ENCODE peak calls at places on chromosome 10, in five cellular contexts. One of them, this sample, is unnamed.

GRCh38 chr10:83605783-83606182 is 533.5 kb upstream of the GHITM start:
- DNase-seq in endodermal cell: no peak
- DNase-seq in fibroblast of lung: no peak
- DNase-seq in tibial nerve: no peak
- DNase-seq in prostate gland: no peak
- DNase-seq in this sample: no peak

GRCh38 chr10:52621635-52622079 is 150.9 kb downstream of the MBL2 start:
- DNase-seq in prostate gland: no peak
- DNase-seq in tibial nerve: no peak
- DNase-seq in fibroblast of lung: no peak
- DNase-seq in endodermal cell: no peak
- DNase-seq in this sample: no peak

GRCh38 chr10:33005322-33006282 is 47.6 kb upstream of the ITGB1 start:
- DNase-seq in endodermal cell: peak; percentile 92
- DNase-seq in fibroblast of lung: peak; percentile 97
- DNase-seq in prostate gland: peak; percentile 49
- DNase-seq in tibial nerve: peak; percentile 33
- DNase-seq in this sample: peak; percentile 88

GRCh38 chr10:10551595-10551994 is 466.1 kb upstream of the CELF2 start:
- DNase-seq in prostate gland: no peak
- DNase-seq in tibial nerve: no peak
- DNase-seq in fibroblast of lung: no peak
- DNase-seq in endodermal cell: no peak
- DNase-seq in this sample: no peak

GRCh38 chr10:96319754-96320514 is 15.7 kb downstream of the DNTT start:
- DNase-seq in fibroblast of lung: peak; percentile 3
- DNase-seq in endodermal cell: no peak
- DNase-seq in tibial nerve: no peak
- DNase-seq in prostate gland: no peak
- DNase-seq in this sample: no peak

GRCh38 chr10:72511414-72511813 is 114.5 kb downstream of the MICU1 start:
- DNase-seq in tibial nerve: no peak
- DNase-seq in endodermal cell: no peak
- DNase-seq in fibroblast of lung: no peak
- DNase-seq in prostate gland: no peak
- DNase-seq in this sample: no peak

GRCh38 chr10:132112611-132113010 is 46.9 kb downstream of the JAKMIP3 start:
- DNase-seq in prostate gland: no peak
- DNase-seq in endodermal cell: no peak
- DNase-seq in tibial nerve: no peak
- DNase-seq in fibroblast of lung: no peak
- DNase-seq in this sample: peak; percentile 24

GRCh38 chr10:123301077-123301875 is 147.1 kb downstream of the BUB3 start:
- DNase-seq in prostate gland: no peak
- DNase-seq in endodermal cell: peak; percentile 11
- DNase-seq in tibial nerve: no peak
- DNase-seq in fibroblast of lung: peak; percentile 84
- DNase-seq in this sample: no peak

GRCh38 chr10:43973801-43974200 is 325.1 kb upstream of the ZNF32 start:
- DNase-seq in prostate gland: no peak
- DNase-seq in tibial nerve: no peak
- DNase-seq in fibroblast of lung: no peak
- DNase-seq in endodermal cell: no peak
- DNase-seq in this sample: no peak

GRCh38 chr10:129233351-129234148 is 233.5 kb upstream of the MGMT start:
- DNase-seq in prostate gland: no peak
- DNase-seq in tibial nerve: no peak
- DNase-seq in endodermal cell: no peak
- DNase-seq in fibroblast of lung: no peak
- DNase-seq in this sample: no peak

GRCh38 chr10:129904323-129904722 is 59.8 kb downstream of the EBF3 start:
- DNase-seq in prostate gland: no peak
- DNase-seq in fibroblast of lung: no peak
- DNase-seq in tibial nerve: no peak
- DNase-seq in endodermal cell: no peak
- DNase-seq in this sample: no peak

GRCh38 chr10:35372329-35372728 is 36.0 kb downstream of the CCNY start:
- DNase-seq in prostate gland: no peak
- DNase-seq in endodermal cell: no peak
- DNase-seq in fibroblast of lung: peak; percentile 88
- DNase-seq in tibial nerve: no peak
- DNase-seq in this sample: peak; percentile 51

GRCh38 chr10:34966440-34966839 is 123.7 kb downstream of the CUL2 start:
- DNase-seq in fibroblast of lung: peak; percentile 40
- DNase-seq in prostate gland: no peak
- DNase-seq in tibial nerve: no peak
- DNase-seq in endodermal cell: no peak
- DNase-seq in this sample: no peak

GRCh38 chr10:102413053-102413705 is 5.4 kb downstream of the PSD start:
- DNase-seq in tibial nerve: no peak
- DNase-seq in endodermal cell: peak; percentile 65
- DNase-seq in fibroblast of lung: no peak
- DNase-seq in prostate gland: no peak
- DNase-seq in this sample: no peak

GRCh38 chr10:3095373-3096139 is 28.2 kb downstream of the PFKP start:
- DNase-seq in fibroblast of lung: peak; percentile 100
- DNase-seq in endodermal cell: no peak
- DNase-seq in tibial nerve: no peak
- DNase-seq in prostate gland: peak; percentile 53
- DNase-seq in this sample: no peak

GRCh38 chr10:61283489-61284221 is 169.5 kb downstream of the TMEM26 start:
- DNase-seq in prostate gland: peak; percentile 24
- DNase-seq in tibial nerve: no peak
- DNase-seq in fibroblast of lung: no peak
- DNase-seq in endodermal cell: no peak
- DNase-seq in this sample: no peak

GRCh38 chr10:3729397-3729796 is 55.6 kb downstream of the KLF6 start:
- DNase-seq in prostate gland: no peak
- DNase-seq in tibial nerve: no peak
- DNase-seq in endodermal cell: no peak
- DNase-seq in fibroblast of lung: peak; percentile 79
- DNase-seq in this sample: no peak

GRCh38 chr10:75405201-75406143 is 3.9 kb upstream of the ZNF503 start:
- DNase-seq in fibroblast of lung: peak; percentile 63
- DNase-seq in tibial nerve: no peak
- DNase-seq in prostate gland: peak; percentile 62
- DNase-seq in endodermal cell: peak; percentile 79
- DNase-seq in this sample: peak; percentile 76

GRCh38 chr10:24034571-24034970 is 174.4 kb upstream of the KIAA1217 start:
- DNase-seq in endodermal cell: no peak
- DNase-seq in tibial nerve: no peak
- DNase-seq in prostate gland: no peak
- DNase-seq in fibroblast of lung: no peak
- DNase-seq in this sample: no peak

GRCh38 chr10:110395350-110396283 is 90.9 kb upstream of the SMNDC1 start:
- DNase-seq in prostate gland: no peak
- DNase-seq in fibroblast of lung: peak; percentile 97
- DNase-seq in endodermal cell: peak; percentile 72
- DNase-seq in tibial nerve: no peak
- DNase-seq in this sample: no peak

GRCh38 chr10:22992621-22993020 is 64.8 kb downstream of the ARMC3 start:
- DNase-seq in fibroblast of lung: no peak
- DNase-seq in endodermal cell: no peak
- DNase-seq in tibial nerve: no peak
- DNase-seq in prostate gland: no peak
- DNase-seq in this sample: no peak

GRCh38 chr10:65377687-65378086 is 1548.1 kb upstream of the LRRTM3 start:
- DNase-seq in prostate gland: no peak
- DNase-seq in endodermal cell: no peak
- DNase-seq in fibroblast of lung: no peak
- DNase-seq in tibial nerve: no peak
- DNase-seq in this sample: no peak

GRCh38 chr10:124671486-124672075 is 72.6 kb downstream of the FAM53B start:
- DNase-seq in prostate gland: no peak
- DNase-seq in endodermal cell: peak; percentile 82
- DNase-seq in fibroblast of lung: peak; percentile 27
- DNase-seq in tibial nerve: peak; percentile 56
- DNase-seq in this sample: peak; percentile 72

GRCh38 chr10:66405566-66405965 is 520.3 kb upstream of the LRRTM3 start:
- DNase-seq in endodermal cell: no peak
- DNase-seq in fibroblast of lung: no peak
- DNase-seq in tibial nerve: no peak
- DNase-seq in prostate gland: no peak
- DNase-seq in this sample: no peak

GRCh38 chr10:26879744-26880143 is 19.0 kb upstream of the ABI1 start:
- DNase-seq in fibroblast of lung: no peak
- DNase-seq in prostate gland: no peak
- DNase-seq in tibial nerve: no peak
- DNase-seq in endodermal cell: no peak
- DNase-seq in this sample: peak; percentile 81

GRCh38 chr10:6840093-6840763 is 260.2 kb upstream of the PRKCQ start:
- DNase-seq in fibroblast of lung: peak; percentile 3
- DNase-seq in tibial nerve: no peak
- DNase-seq in endodermal cell: no peak
- DNase-seq in prostate gland: no peak
- DNase-seq in this sample: no peak

GRCh38 chr10:92822964-92823363 is 25.4 kb upstream of the EXOC6 start:
- DNase-seq in tibial nerve: no peak
- DNase-seq in prostate gland: no peak
- DNase-seq in endodermal cell: no peak
- DNase-seq in fibroblast of lung: peak; percentile 30
- DNase-seq in this sample: no peak

GRCh38 chr10:17835688-17836087 is 26.5 kb downstream of the MRC1 start:
- DNase-seq in endodermal cell: peak; percentile 73
- DNase-seq in tibial nerve: no peak
- DNase-seq in fibroblast of lung: peak; percentile 96
- DNase-seq in prostate gland: no peak
- DNase-seq in this sample: no peak

GRCh38 chr10:102117391-102118159 is 2.6 kb downstream of the LDB1 start:
- DNase-seq in tibial nerve: peak; percentile 79
- DNase-seq in fibroblast of lung: peak; percentile 73
- DNase-seq in prostate gland: peak; percentile 82
- DNase-seq in endodermal cell: peak; percentile 83
- DNase-seq in this sample: peak; percentile 86

GRCh38 chr10:132311338-132311939 is 3.7 kb upstream of the STK32C start:
- DNase-seq in prostate gland: no peak
- DNase-seq in endodermal cell: peak; percentile 77
- DNase-seq in fibroblast of lung: no peak
- DNase-seq in tibial nerve: no peak
- DNase-seq in this sample: no peak

GRCh38 chr10:8180348-8180747 is 125.9 kb downstream of the GATA3 start:
- DNase-seq in endodermal cell: no peak
- DNase-seq in tibial nerve: no peak
- DNase-seq in fibroblast of lung: no peak
- DNase-seq in prostate gland: no peak
- DNase-seq in this sample: no peak

GRCh38 chr10:85446852-85447251 is 919.7 kb downstream of the GRID1 start:
- DNase-seq in endodermal cell: no peak
- DNase-seq in tibial nerve: no peak
- DNase-seq in prostate gland: no peak
- DNase-seq in fibroblast of lung: no peak
- DNase-seq in this sample: no peak

GRCh38 chr10:67959839-67960476 is 75.5 kb downstream of the SIRT1 start:
- DNase-seq in prostate gland: no peak
- DNase-seq in fibroblast of lung: no peak
- DNase-seq in tibial nerve: no peak
- DNase-seq in endodermal cell: no peak
- DNase-seq in this sample: no peak

GRCh38 chr10:91137011-91137643 is 83.3 kb upstream of the PCGF5 start:
- DNase-seq in tibial nerve: no peak
- DNase-seq in prostate gland: no peak
- DNase-seq in fibroblast of lung: no peak
- DNase-seq in endodermal cell: no peak
- DNase-seq in this sample: no peak

GRCh38 chr10:121168513-121169216 is 317.5 kb downstream of the WDR11 start:
- DNase-seq in endodermal cell: peak; percentile 83
- DNase-seq in prostate gland: no peak
- DNase-seq in fibroblast of lung: no peak
- DNase-seq in tibial nerve: no peak
- DNase-seq in this sample: no peak
- TF ChIP-seq CTCF in endodermal cell: peak; percentile 69
- TF ChIP-seq CTCF in prostate gland: no peak
- TF ChIP-seq CTCF in fibroblast of lung: no peak
- TF ChIP-seq CTCF in tibial nerve: no peak
- TF ChIP-seq CTCF in this sample: no peak

GRCh38 chr10:80535671-80536360 is 1.9 kb upstream of the SH2D4B start:
- DNase-seq in endodermal cell: peak; percentile 87
- DNase-seq in fibroblast of lung: peak; percentile 14
- DNase-seq in prostate gland: no peak
- DNase-seq in tibial nerve: peak; percentile 59
- DNase-seq in this sample: peak; percentile 86
- H3K4me3 ChIP-seq in endodermal cell: no peak overlapping the region
- H3K4me3 ChIP-seq in fibroblast of lung: no peak overlapping the region
- H3K4me3 ChIP-seq in prostate gland: peak overlapping the region; percentile 32
- H3K4me3 ChIP-seq in tibial nerve: peak overlapping the region; percentile 54
- H3K4me3 ChIP-seq in this sample: peak overlapping the region; percentile 62

DNA sequence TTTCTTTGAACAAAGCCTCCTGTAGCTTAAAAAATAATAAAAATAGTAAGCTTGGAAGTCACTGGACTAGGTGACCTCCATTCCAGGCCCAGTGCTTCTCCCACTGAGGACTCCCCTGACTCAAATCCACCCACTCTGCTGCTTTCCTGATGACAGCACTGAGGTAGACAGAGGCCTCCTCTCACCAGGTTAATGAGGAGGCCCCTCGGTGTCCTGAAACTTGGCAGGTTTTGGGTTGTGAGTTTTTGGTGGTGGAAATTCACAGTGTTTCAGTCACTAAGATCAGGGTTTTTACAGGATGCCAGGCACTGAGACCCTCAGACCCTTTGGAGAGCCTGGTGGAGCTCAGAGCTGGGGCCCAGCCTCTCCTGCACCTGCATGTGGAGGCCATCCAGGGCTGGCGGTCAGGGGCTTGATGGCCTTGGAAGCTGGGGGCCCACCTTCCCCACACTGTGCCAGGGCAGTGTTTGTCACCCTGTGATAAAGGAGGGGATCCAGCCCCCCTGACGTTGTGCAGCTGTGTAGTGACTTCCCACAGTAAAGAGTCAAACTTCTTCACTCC is 19.1 kb downstream of the TSPAN14 start:
- DNase-seq in endodermal cell: no peak
- DNase-seq in tibial nerve: no peak
- DNase-seq in fibroblast of lung: no peak
- DNase-seq in prostate gland: no peak
- DNase-seq in this sample: no peak
- TF ChIP-seq CTCF in endodermal cell: no peak
- TF ChIP-seq CTCF in tibial nerve: no peak
- TF ChIP-seq CTCF in fibroblast of lung: no peak
- TF ChIP-seq CTCF in prostate gland: no peak
- TF ChIP-seq CTCF in this sample: no peak

DNA sequence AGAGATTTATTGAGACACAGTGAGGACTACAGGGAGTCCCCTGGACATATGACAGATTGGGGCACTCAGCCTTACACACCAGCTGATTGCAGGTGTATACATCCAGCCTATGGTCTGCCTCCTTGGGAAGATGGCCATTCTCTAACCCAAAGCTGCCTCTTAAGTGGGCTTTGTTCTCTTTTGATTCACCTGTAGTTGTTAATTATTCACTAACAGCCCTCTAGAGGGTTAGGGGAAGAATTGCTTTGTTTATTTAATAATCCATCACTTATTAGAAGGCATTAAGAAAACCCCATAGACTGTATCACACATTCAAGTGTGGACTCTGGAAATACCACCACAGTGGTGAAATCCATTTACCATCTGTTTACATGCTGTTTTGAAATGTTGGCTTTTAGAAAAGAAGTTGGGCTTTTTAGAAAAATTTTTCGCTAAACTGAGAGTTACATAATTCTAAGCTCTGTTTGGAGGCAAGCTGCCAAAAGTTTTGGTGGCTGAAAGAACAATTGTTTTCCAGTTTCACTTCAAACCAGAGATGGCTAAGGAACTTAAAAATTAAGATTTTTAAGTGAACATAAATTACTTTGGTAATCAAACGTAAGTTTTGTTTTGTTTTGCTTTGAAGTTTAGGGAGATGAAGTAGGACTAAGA is 379.1 kb downstream of the ADRA2A start:
- DNase-seq in fibroblast of lung: no peak
- DNase-seq in endodermal cell: no peak
- DNase-seq in tibial nerve: no peak
- DNase-seq in prostate gland: no peak
- DNase-seq in this sample: no peak
- H3K4me3 ChIP-seq in fibroblast of lung: no peak overlapping the region
- H3K4me3 ChIP-seq in endodermal cell: no peak overlapping the region
- H3K4me3 ChIP-seq in tibial nerve: no peak overlapping the region
- H3K4me3 ChIP-seq in prostate gland: no peak overlapping the region
- H3K4me3 ChIP-seq in this sample: no peak overlapping the region

This sample was measured in lower lobe of right lung.